ENCODE peak calls at places on chromosome 4, in eight cellular contexts. Y is A549, L is uterus, F is PC-3, P is left ventricle myocardium inferior, B is tibial artery, Z is SK-N-SH, W is astrocyte. M is an unnamed sample.

GRCh38 chr4:109745830-109746229 is 16.0 kb upstream of the PLA2G12A start:
- DNase-seq in F (no peak), Z (no peak), B (no peak), P (no peak), Y (no peak), W (no peak), L (no peak), M (no peak)

GRCh38 chr4:128840711-128841318 is 31.3 kb downstream of the JADE1 start:
- DNase-seq in Y (no peak), L (no peak), B (no peak), Z (no peak), F (no peak), W (no peak), P (no peak), M (no peak)

GRCh38 chr4:122826000-122826595 is 533 bp upstream of the FGF2 start:
- DNase-seq in L (no peak), P (no peak), F (no peak), Z (peak), W (peak), Y (no peak), B (no peak), M (no peak)

GRCh38 chr4:82201805-82202636 is 171.8 kb downstream of the HNRNPD start:
- DNase-seq in L (no peak), P (no peak), B (no peak), Z (peak), W (peak), F (peak), Y (peak), M (no peak)

GRCh38 chr4:40199999-40200880 is 3.4 kb downstream of the RHOH start:
- DNase-seq in F (no peak), Z (no peak), W (peak), P (no peak), Y (no peak), B (no peak), L (no peak), M (no peak)

GRCh38 chr4:101833455-101833854 is 42.9 kb downstream of the BANK1 start:
- DNase-seq in W (no peak), F (no peak), Z (no peak), L (no peak), B (no peak), P (no peak), Y (no peak), M (no peak)

GRCh38 chr4:76744253-76744921 is 153.6 kb downstream of the SOWAHB start:
- DNase-seq in F (peak), P (no peak), L (no peak), Y (no peak), Z (no peak), W (peak), B (no peak), M (no peak)

GRCh38 chr4:3340703-3341088 is 47.9 kb downstream of the RGS12 start:
- DNase-seq in W (no peak), L (no peak), Y (peak), Z (no peak), P (no peak), B (no peak), F (peak), M (no peak)

GRCh38 chr4:1414831-1415680 is 8.8 kb upstream of the NKX1-1 start:
- DNase-seq in B (no peak), Z (peak), L (no peak), Y (no peak), W (no peak), F (no peak), P (no peak), M (no peak)

GRCh38 chr4:140014284-140014683 is 139.7 kb downstream of the MAML3 start:
- DNase-seq in Z (no peak), B (no peak), L (no peak), W (peak), P (no peak), Y (peak), F (peak), M (no peak)

GRCh38 chr4:187019896-187020295 is 296.2 kb upstream of the FAT1 start:
- DNase-seq in B (no peak), W (no peak), P (no peak), Z (no peak), F (no peak), Y (no peak), L (no peak), M (no peak)

GRCh38 chr4:1201851-1202525 is 29.6 kb upstream of the SPON2 start:
- DNase-seq in Y (no peak), P (no peak), L (peak), Z (peak), B (peak), W (peak), F (no peak), M (peak)

GRCh38 chr4:37715889-37716402 is 29.8 kb upstream of the RELL1 start:
- DNase-seq in Y (no peak), W (peak), B (no peak), F (peak), P (no peak), L (no peak), Z (peak), M (no peak)

GRCh38 chr4:106803107-106803506 is 233.0 kb downstream of the DKK2 start:
- DNase-seq in Z (no peak), L (no peak), F (peak), Y (no peak), B (no peak), P (no peak), W (no peak), M (no peak)

GRCh38 chr4:88277711-88278025 is 6.7 kb downstream of the PPM1K start:
- DNase-seq in B (no peak), L (no peak), Y (no peak), Z (no peak), P (no peak), W (no peak), F (no peak), M (no peak)

GRCh38 chr4:88275516-88275915 is 8.8 kb downstream of the PPM1K start:
- DNase-seq in Z (no peak), P (no peak), W (no peak), B (no peak), F (peak), Y (no peak), L (no peak), M (no peak)

GRCh38 chr4:88276952-88277710 is 7.2 kb downstream of the PPM1K start:
- DNase-seq in B (no peak), W (no peak), Z (no peak), P (no peak), F (no peak), Y (no peak), L (no peak), M (no peak)

GRCh38 chr4:88280228-88280795 is 4.0 kb downstream of the PPM1K start:
- DNase-seq in F (no peak), B (no peak), P (no peak), W (no peak), Z (no peak), L (no peak), Y (no peak), M (no peak)

DNA sequence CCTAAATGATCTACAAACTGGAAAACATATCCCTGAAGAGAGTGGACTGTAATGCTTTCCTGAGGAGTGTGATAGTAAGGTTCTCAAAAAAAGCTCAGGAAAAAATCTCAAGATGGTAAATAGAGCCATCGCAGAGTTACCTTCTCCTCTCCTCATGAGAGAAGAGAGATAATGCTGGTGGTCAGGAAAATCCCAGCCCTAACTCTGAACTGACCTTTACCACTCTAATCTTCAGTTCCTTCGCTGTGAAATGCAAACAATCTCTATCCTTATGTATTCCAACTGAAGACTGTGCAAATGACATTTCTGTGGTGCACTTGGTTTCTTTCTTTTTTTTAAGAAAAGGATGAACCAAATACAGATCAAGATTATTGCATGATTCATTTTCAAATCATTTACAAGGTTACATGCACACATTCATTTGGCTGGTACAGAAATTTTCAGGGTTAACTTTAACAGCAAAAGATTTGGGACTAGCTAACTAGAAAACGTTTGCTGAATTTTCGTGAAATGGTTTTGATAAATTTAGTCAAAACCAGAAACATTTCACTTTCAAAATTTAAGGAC is 8.3 kb downstream of the PPM1K start:
- DNase-seq in F (peak), L (no peak), P (no peak), Z (no peak), Y (no peak), W (peak), B (no peak), M (no peak)
- H3K4me3 ChIP-seq in F (no peak), L (no peak), P (no peak), Z (no peak), Y (no peak), W (no peak), B (no peak), M (no peak)

GRCh38 chr4:165325732-165326512 is 1.5 kb upstream of the MSMO1 start:
- DNase-seq in Z (no peak), W (peak), P (no peak), Y (peak), B (no peak), L (no peak), F (peak), M (no peak)

GRCh38 chr4:165326831-165327210 is 648 bp upstream of the MSMO1 start:
- DNase-seq in Z (peak), Y (no peak), B (no peak), P (no peak), L (no peak), W (no peak), F (peak), M (peak)

GRCh38 chr4:165328708-165329107 is 1.2 kb downstream of the MSMO1 start:
- DNase-seq in P (no peak), B (no peak), F (no peak), W (no peak), Y (no peak), L (no peak), Z (no peak), M (no peak)

GRCh38 chr4:165328101-165328425 is 594 bp downstream of the MSMO1 start:
- DNase-seq in W (peak), Z (peak), B (no peak), Y (peak), P (no peak), F (no peak), L (no peak), M (no peak)

GRCh38 chr4:165327211-165328100 is at the start of gene MSMO1:
- DNase-seq in Z (peak), W (peak), F (peak), Y (peak), P (peak), B (peak), L (peak), M (peak)
- H3K27ac ChIP-seq in Z (peak), W (peak), F (peak), Y (peak), P (peak), B (peak), L (peak), M (peak)

GRCh38 chr4:16890651-16891050 is 7.8 kb downstream of the LDB2 start:
- DNase-seq in B (no peak), Y (no peak), L (no peak), Z (no peak), W (no peak), P (no peak), F (no peak), M (no peak)
- TF ChIP-seq CTCF in B (no peak), Y (no peak), L (no peak), Z (no peak), W (no peak), P (no peak), F (no peak), M (no peak)

GRCh38 chr4:114599231-114600065 is 841 bp downstream of the UGT8 start:
- DNase-seq in B (no peak), P (no peak), W (peak), Z (peak), F (no peak), L (no peak), Y (no peak), M (no peak)
- H3K4me3 ChIP-seq in B (peak), P (peak), W (peak), Z (no peak), F (peak), L (peak), Y (peak), M (peak)

M was measured in coronary artery.